ENCODE peak calls at places on chromosomes 6 and 20, in ten cellular contexts. One of them, this sample, is unnamed.

GRCh38 chr6:20542927-20543602 is 8.8 kb downstream of the CDKAL1 start:
- DNase-seq in fibroblast of the aortic adventitia: peak
- DNase-seq in cardiac septum: no peak
- DNase-seq in pancreas: no peak
- DNase-seq in activated CD8-positive, alpha-beta memory T cell treated with anti-CD3 and anti-CD28 coated beads for 1 hour: no peak
- DNase-seq in upper lobe of left lung: no peak
- DNase-seq in stimulated activated naive B cell treated with anti-CD40 and anti-IgM and Interleukin-4, amounts not matched to agents 10 μg/mL and 1 μg/mL and 100 μg/mL, for 72 hours: no peak
- DNase-seq in amniotic epithelial cell: peak
- DNase-seq in cardiac fibroblast: peak
- DNase-seq in stimulated activated CD8-positive, alpha-beta memory T cell treated with anti-CD3 and anti-CD28 coated beads, Interleukin-12 subunit alpha, Interleukin-12 subunit beta, amount 100 ng/mL, for 4 hours: no peak
- DNase-seq in this sample: peak

GRCh38 chr20:32037929-32038328 is 14.1 kb upstream of the HCK start:
- DNase-seq in fibroblast of the aortic adventitia: peak
- DNase-seq in cardiac septum: no peak
- DNase-seq in pancreas: no peak
- DNase-seq in activated CD8-positive, alpha-beta memory T cell treated with anti-CD3 and anti-CD28 coated beads for 1 hour: no peak
- DNase-seq in upper lobe of left lung: no peak
- DNase-seq in stimulated activated naive B cell treated with anti-CD40 and anti-IgM and Interleukin-4, amounts not matched to agents 10 μg/mL and 1 μg/mL and 100 μg/mL, for 72 hours: no peak
- DNase-seq in amniotic epithelial cell: peak
- DNase-seq in cardiac fibroblast: peak
- DNase-seq in stimulated activated CD8-positive, alpha-beta memory T cell treated with anti-CD3 and anti-CD28 coated beads, Interleukin-12 subunit alpha, Interleukin-12 subunit beta, amount 100 ng/mL, for 4 hours: no peak
- DNase-seq in this sample: no peak

GRCh38 chr20:57390604-57391438 is at the start of gene RBM38:
- DNase-seq in fibroblast of the aortic adventitia: peak
- DNase-seq in cardiac septum: peak
- DNase-seq in pancreas: peak
- DNase-seq in activated CD8-positive, alpha-beta memory T cell treated with anti-CD3 and anti-CD28 coated beads for 1 hour: peak
- DNase-seq in upper lobe of left lung: peak
- DNase-seq in stimulated activated naive B cell treated with anti-CD40 and anti-IgM and Interleukin-4, amounts not matched to agents 10 μg/mL and 1 μg/mL and 100 μg/mL, for 72 hours: peak
- DNase-seq in amniotic epithelial cell: peak
- DNase-seq in cardiac fibroblast: peak
- DNase-seq in stimulated activated CD8-positive, alpha-beta memory T cell treated with anti-CD3 and anti-CD28 coated beads, Interleukin-12 subunit alpha, Interleukin-12 subunit beta, amount 100 ng/mL, for 4 hours: peak
- DNase-seq in this sample: peak

GRCh38 chr20:47618479-47618878 is 116.8 kb downstream of the NCOA3 start:
- DNase-seq in fibroblast of the aortic adventitia: no peak
- DNase-seq in cardiac septum: no peak
- DNase-seq in pancreas: no peak
- DNase-seq in activated CD8-positive, alpha-beta memory T cell treated with anti-CD3 and anti-CD28 coated beads for 1 hour: no peak
- DNase-seq in upper lobe of left lung: no peak
- DNase-seq in stimulated activated naive B cell treated with anti-CD40 and anti-IgM and Interleukin-4, amounts not matched to agents 10 μg/mL and 1 μg/mL and 100 μg/mL, for 72 hours: no peak
- DNase-seq in amniotic epithelial cell: no peak
- DNase-seq in cardiac fibroblast: no peak
- DNase-seq in stimulated activated CD8-positive, alpha-beta memory T cell treated with anti-CD3 and anti-CD28 coated beads, Interleukin-12 subunit alpha, Interleukin-12 subunit beta, amount 100 ng/mL, for 4 hours: no peak
- DNase-seq in this sample: no peak

GRCh38 chr6:10412165-10412947 is 2.5 kb downstream of the TFAP2A start:
- DNase-seq in fibroblast of the aortic adventitia: peak
- DNase-seq in cardiac septum: no peak
- DNase-seq in pancreas: no peak
- DNase-seq in activated CD8-positive, alpha-beta memory T cell treated with anti-CD3 and anti-CD28 coated beads for 1 hour: no peak
- DNase-seq in upper lobe of left lung: peak
- DNase-seq in stimulated activated naive B cell treated with anti-CD40 and anti-IgM and Interleukin-4, amounts not matched to agents 10 μg/mL and 1 μg/mL and 100 μg/mL, for 72 hours: no peak
- DNase-seq in amniotic epithelial cell: peak
- DNase-seq in cardiac fibroblast: peak
- DNase-seq in stimulated activated CD8-positive, alpha-beta memory T cell treated with anti-CD3 and anti-CD28 coated beads, Interleukin-12 subunit alpha, Interleukin-12 subunit beta, amount 100 ng/mL, for 4 hours: no peak
- DNase-seq in this sample: peak

GRCh38 chr6:4732691-4733315 is 43.4 kb upstream of the CDYL start:
- DNase-seq in fibroblast of the aortic adventitia: peak
- DNase-seq in cardiac septum: no peak
- DNase-seq in pancreas: no peak
- DNase-seq in activated CD8-positive, alpha-beta memory T cell treated with anti-CD3 and anti-CD28 coated beads for 1 hour: no peak
- DNase-seq in upper lobe of left lung: no peak
- DNase-seq in stimulated activated naive B cell treated with anti-CD40 and anti-IgM and Interleukin-4, amounts not matched to agents 10 μg/mL and 1 μg/mL and 100 μg/mL, for 72 hours: no peak
- DNase-seq in amniotic epithelial cell: peak
- DNase-seq in cardiac fibroblast: peak
- DNase-seq in stimulated activated CD8-positive, alpha-beta memory T cell treated with anti-CD3 and anti-CD28 coated beads, Interleukin-12 subunit alpha, Interleukin-12 subunit beta, amount 100 ng/mL, for 4 hours: no peak
- DNase-seq in this sample: peak

GRCh38 chr6:11227698-11228097 is 4.8 kb downstream of the NEDD9 start:
- DNase-seq in fibroblast of the aortic adventitia: no peak
- DNase-seq in cardiac septum: no peak
- DNase-seq in pancreas: no peak
- DNase-seq in activated CD8-positive, alpha-beta memory T cell treated with anti-CD3 and anti-CD28 coated beads for 1 hour: no peak
- DNase-seq in upper lobe of left lung: no peak
- DNase-seq in stimulated activated naive B cell treated with anti-CD40 and anti-IgM and Interleukin-4, amounts not matched to agents 10 μg/mL and 1 μg/mL and 100 μg/mL, for 72 hours: no peak
- DNase-seq in amniotic epithelial cell: no peak
- DNase-seq in cardiac fibroblast: no peak
- DNase-seq in stimulated activated CD8-positive, alpha-beta memory T cell treated with anti-CD3 and anti-CD28 coated beads, Interleukin-12 subunit alpha, Interleukin-12 subunit beta, amount 100 ng/mL, for 4 hours: no peak
- DNase-seq in this sample: no peak

GRCh38 chr6:91167846-91168245 is 581.0 kb upstream of the MAP3K7 start:
- DNase-seq in fibroblast of the aortic adventitia: no peak
- DNase-seq in cardiac septum: no peak
- DNase-seq in pancreas: no peak
- DNase-seq in activated CD8-positive, alpha-beta memory T cell treated with anti-CD3 and anti-CD28 coated beads for 1 hour: no peak
- DNase-seq in upper lobe of left lung: no peak
- DNase-seq in stimulated activated naive B cell treated with anti-CD40 and anti-IgM and Interleukin-4, amounts not matched to agents 10 μg/mL and 1 μg/mL and 100 μg/mL, for 72 hours: no peak
- DNase-seq in amniotic epithelial cell: no peak
- DNase-seq in cardiac fibroblast: no peak
- DNase-seq in stimulated activated CD8-positive, alpha-beta memory T cell treated with anti-CD3 and anti-CD28 coated beads, Interleukin-12 subunit alpha, Interleukin-12 subunit beta, amount 100 ng/mL, for 4 hours: no peak
- DNase-seq in this sample: no peak

GRCh38 chr20:7976015-7976414 is 35.8 kb upstream of the HAO1 start:
- DNase-seq in fibroblast of the aortic adventitia: no peak
- DNase-seq in cardiac septum: no peak
- DNase-seq in pancreas: no peak
- DNase-seq in activated CD8-positive, alpha-beta memory T cell treated with anti-CD3 and anti-CD28 coated beads for 1 hour: no peak
- DNase-seq in upper lobe of left lung: no peak
- DNase-seq in stimulated activated naive B cell treated with anti-CD40 and anti-IgM and Interleukin-4, amounts not matched to agents 10 μg/mL and 1 μg/mL and 100 μg/mL, for 72 hours: no peak
- DNase-seq in amniotic epithelial cell: no peak
- DNase-seq in cardiac fibroblast: no peak
- DNase-seq in stimulated activated CD8-positive, alpha-beta memory T cell treated with anti-CD3 and anti-CD28 coated beads, Interleukin-12 subunit alpha, Interleukin-12 subunit beta, amount 100 ng/mL, for 4 hours: no peak
- DNase-seq in this sample: no peak

GRCh38 chr6:41071923-41072835 is at the start of gene OARD1:
- DNase-seq in fibroblast of the aortic adventitia: peak
- DNase-seq in cardiac septum: peak
- DNase-seq in pancreas: peak
- DNase-seq in activated CD8-positive, alpha-beta memory T cell treated with anti-CD3 and anti-CD28 coated beads for 1 hour: peak
- DNase-seq in upper lobe of left lung: peak
- DNase-seq in stimulated activated naive B cell treated with anti-CD40 and anti-IgM and Interleukin-4, amounts not matched to agents 10 μg/mL and 1 μg/mL and 100 μg/mL, for 72 hours: peak
- DNase-seq in amniotic epithelial cell: peak
- DNase-seq in cardiac fibroblast: peak
- DNase-seq in stimulated activated CD8-positive, alpha-beta memory T cell treated with anti-CD3 and anti-CD28 coated beads, Interleukin-12 subunit alpha, Interleukin-12 subunit beta, amount 100 ng/mL, for 4 hours: peak
- DNase-seq in this sample: peak

GRCh38 chr6:113291751-113292445 is 565.2 kb upstream of the MARCKS start:
- DNase-seq in fibroblast of the aortic adventitia: peak
- DNase-seq in cardiac septum: no peak
- DNase-seq in pancreas: no peak
- DNase-seq in activated CD8-positive, alpha-beta memory T cell treated with anti-CD3 and anti-CD28 coated beads for 1 hour: no peak
- DNase-seq in upper lobe of left lung: no peak
- DNase-seq in stimulated activated naive B cell treated with anti-CD40 and anti-IgM and Interleukin-4, amounts not matched to agents 10 μg/mL and 1 μg/mL and 100 μg/mL, for 72 hours: no peak
- DNase-seq in amniotic epithelial cell: no peak
- DNase-seq in cardiac fibroblast: peak
- DNase-seq in stimulated activated CD8-positive, alpha-beta memory T cell treated with anti-CD3 and anti-CD28 coated beads, Interleukin-12 subunit alpha, Interleukin-12 subunit beta, amount 100 ng/mL, for 4 hours: no peak
- DNase-seq in this sample: no peak

GRCh38 chr6:26331809-26332226 is 33.2 kb upstream of the BTN3A2 start:
- DNase-seq in fibroblast of the aortic adventitia: no peak
- DNase-seq in cardiac septum: no peak
- DNase-seq in pancreas: no peak
- DNase-seq in activated CD8-positive, alpha-beta memory T cell treated with anti-CD3 and anti-CD28 coated beads for 1 hour: no peak
- DNase-seq in upper lobe of left lung: no peak
- DNase-seq in stimulated activated naive B cell treated with anti-CD40 and anti-IgM and Interleukin-4, amounts not matched to agents 10 μg/mL and 1 μg/mL and 100 μg/mL, for 72 hours: no peak
- DNase-seq in amniotic epithelial cell: no peak
- DNase-seq in cardiac fibroblast: no peak
- DNase-seq in stimulated activated CD8-positive, alpha-beta memory T cell treated with anti-CD3 and anti-CD28 coated beads, Interleukin-12 subunit alpha, Interleukin-12 subunit beta, amount 100 ng/mL, for 4 hours: no peak
- DNase-seq in this sample: no peak

GRCh38 chr20:57711826-57712225 is 2.0 kb upstream of the PMEPA1 start:
- DNase-seq in fibroblast of the aortic adventitia: no peak
- DNase-seq in cardiac septum: no peak
- DNase-seq in pancreas: no peak
- DNase-seq in activated CD8-positive, alpha-beta memory T cell treated with anti-CD3 and anti-CD28 coated beads for 1 hour: no peak
- DNase-seq in upper lobe of left lung: no peak
- DNase-seq in stimulated activated naive B cell treated with anti-CD40 and anti-IgM and Interleukin-4, amounts not matched to agents 10 μg/mL and 1 μg/mL and 100 μg/mL, for 72 hours: no peak
- DNase-seq in amniotic epithelial cell: no peak
- DNase-seq in cardiac fibroblast: no peak
- DNase-seq in stimulated activated CD8-positive, alpha-beta memory T cell treated with anti-CD3 and anti-CD28 coated beads, Interleukin-12 subunit alpha, Interleukin-12 subunit beta, amount 100 ng/mL, for 4 hours: no peak
- DNase-seq in this sample: no peak

GRCh38 chr6:132130530-132131298 is 179.5 kb upstream of the CCN2 start:
- DNase-seq in fibroblast of the aortic adventitia: peak
- DNase-seq in cardiac septum: no peak
- DNase-seq in pancreas: no peak
- DNase-seq in activated CD8-positive, alpha-beta memory T cell treated with anti-CD3 and anti-CD28 coated beads for 1 hour: no peak
- DNase-seq in upper lobe of left lung: no peak
- DNase-seq in stimulated activated naive B cell treated with anti-CD40 and anti-IgM and Interleukin-4, amounts not matched to agents 10 μg/mL and 1 μg/mL and 100 μg/mL, for 72 hours: no peak
- DNase-seq in amniotic epithelial cell: peak
- DNase-seq in cardiac fibroblast: peak
- DNase-seq in stimulated activated CD8-positive, alpha-beta memory T cell treated with anti-CD3 and anti-CD28 coated beads, Interleukin-12 subunit alpha, Interleukin-12 subunit beta, amount 100 ng/mL, for 4 hours: no peak
- DNase-seq in this sample: no peak

GRCh38 chr6:35933844-35934243 is 12.9 kb upstream of the SRPK1 start:
- DNase-seq in fibroblast of the aortic adventitia: no peak
- DNase-seq in cardiac septum: no peak
- DNase-seq in pancreas: no peak
- DNase-seq in activated CD8-positive, alpha-beta memory T cell treated with anti-CD3 and anti-CD28 coated beads for 1 hour: no peak
- DNase-seq in upper lobe of left lung: no peak
- DNase-seq in stimulated activated naive B cell treated with anti-CD40 and anti-IgM and Interleukin-4, amounts not matched to agents 10 μg/mL and 1 μg/mL and 100 μg/mL, for 72 hours: no peak
- DNase-seq in amniotic epithelial cell: no peak
- DNase-seq in cardiac fibroblast: no peak
- DNase-seq in stimulated activated CD8-positive, alpha-beta memory T cell treated with anti-CD3 and anti-CD28 coated beads, Interleukin-12 subunit alpha, Interleukin-12 subunit beta, amount 100 ng/mL, for 4 hours: no peak
- DNase-seq in this sample: no peak

GRCh38 chr6:84093405-84094049 is 60.0 kb downstream of the MRAP2 start:
- DNase-seq in fibroblast of the aortic adventitia: no peak
- DNase-seq in cardiac septum: no peak
- DNase-seq in pancreas: no peak
- DNase-seq in activated CD8-positive, alpha-beta memory T cell treated with anti-CD3 and anti-CD28 coated beads for 1 hour: no peak
- DNase-seq in upper lobe of left lung: no peak
- DNase-seq in stimulated activated naive B cell treated with anti-CD40 and anti-IgM and Interleukin-4, amounts not matched to agents 10 μg/mL and 1 μg/mL and 100 μg/mL, for 72 hours: no peak
- DNase-seq in amniotic epithelial cell: no peak
- DNase-seq in cardiac fibroblast: no peak
- DNase-seq in stimulated activated CD8-positive, alpha-beta memory T cell treated with anti-CD3 and anti-CD28 coated beads, Interleukin-12 subunit alpha, Interleukin-12 subunit beta, amount 100 ng/mL, for 4 hours: no peak
- DNase-seq in this sample: peak

GRCh38 chr6:110951986-110952794 is 6.3 kb upstream of the GTF3C6 start:
- DNase-seq in fibroblast of the aortic adventitia: peak
- DNase-seq in cardiac septum: no peak
- DNase-seq in pancreas: no peak
- DNase-seq in activated CD8-positive, alpha-beta memory T cell treated with anti-CD3 and anti-CD28 coated beads for 1 hour: no peak
- DNase-seq in upper lobe of left lung: no peak
- DNase-seq in stimulated activated naive B cell treated with anti-CD40 and anti-IgM and Interleukin-4, amounts not matched to agents 10 μg/mL and 1 μg/mL and 100 μg/mL, for 72 hours: no peak
- DNase-seq in amniotic epithelial cell: peak
- DNase-seq in cardiac fibroblast: peak
- DNase-seq in stimulated activated CD8-positive, alpha-beta memory T cell treated with anti-CD3 and anti-CD28 coated beads, Interleukin-12 subunit alpha, Interleukin-12 subunit beta, amount 100 ng/mL, for 4 hours: no peak
- DNase-seq in this sample: peak

GRCh38 chr6:36663504-36664446 is 14.7 kb upstream of the CDKN1A start:
- DNase-seq in fibroblast of the aortic adventitia: peak
- DNase-seq in cardiac septum: no peak
- DNase-seq in pancreas: no peak
- DNase-seq in activated CD8-positive, alpha-beta memory T cell treated with anti-CD3 and anti-CD28 coated beads for 1 hour: no peak
- DNase-seq in upper lobe of left lung: no peak
- DNase-seq in stimulated activated naive B cell treated with anti-CD40 and anti-IgM and Interleukin-4, amounts not matched to agents 10 μg/mL and 1 μg/mL and 100 μg/mL, for 72 hours: no peak
- DNase-seq in amniotic epithelial cell: peak
- DNase-seq in cardiac fibroblast: no peak
- DNase-seq in stimulated activated CD8-positive, alpha-beta memory T cell treated with anti-CD3 and anti-CD28 coated beads, Interleukin-12 subunit alpha, Interleukin-12 subunit beta, amount 100 ng/mL, for 4 hours: no peak
- DNase-seq in this sample: no peak

GRCh38 chr6:123458218-123458617 is 178.5 kb downstream of the TRDN start:
- DNase-seq in fibroblast of the aortic adventitia: no peak
- DNase-seq in cardiac septum: no peak
- DNase-seq in pancreas: no peak
- DNase-seq in activated CD8-positive, alpha-beta memory T cell treated with anti-CD3 and anti-CD28 coated beads for 1 hour: no peak
- DNase-seq in upper lobe of left lung: no peak
- DNase-seq in stimulated activated naive B cell treated with anti-CD40 and anti-IgM and Interleukin-4, amounts not matched to agents 10 μg/mL and 1 μg/mL and 100 μg/mL, for 72 hours: no peak
- DNase-seq in amniotic epithelial cell: no peak
- DNase-seq in cardiac fibroblast: no peak
- DNase-seq in stimulated activated CD8-positive, alpha-beta memory T cell treated with anti-CD3 and anti-CD28 coated beads, Interleukin-12 subunit alpha, Interleukin-12 subunit beta, amount 100 ng/mL, for 4 hours: no peak
- DNase-seq in this sample: no peak

GRCh38 chr6:2204272-2204671 is 41.1 kb downstream of the GMDS start:
- DNase-seq in fibroblast of the aortic adventitia: no peak
- DNase-seq in cardiac septum: no peak
- DNase-seq in pancreas: no peak
- DNase-seq in activated CD8-positive, alpha-beta memory T cell treated with anti-CD3 and anti-CD28 coated beads for 1 hour: no peak
- DNase-seq in upper lobe of left lung: no peak
- DNase-seq in stimulated activated naive B cell treated with anti-CD40 and anti-IgM and Interleukin-4, amounts not matched to agents 10 μg/mL and 1 μg/mL and 100 μg/mL, for 72 hours: no peak
- DNase-seq in amniotic epithelial cell: no peak
- DNase-seq in cardiac fibroblast: no peak
- DNase-seq in stimulated activated CD8-positive, alpha-beta memory T cell treated with anti-CD3 and anti-CD28 coated beads, Interleukin-12 subunit alpha, Interleukin-12 subunit beta, amount 100 ng/mL, for 4 hours: no peak
- DNase-seq in this sample: no peak

GRCh38 chr6:12656841-12657435 is 59.6 kb upstream of the PHACTR1 start:
- DNase-seq in fibroblast of the aortic adventitia: no peak
- DNase-seq in cardiac septum: no peak
- DNase-seq in pancreas: no peak
- DNase-seq in activated CD8-positive, alpha-beta memory T cell treated with anti-CD3 and anti-CD28 coated beads for 1 hour: no peak
- DNase-seq in upper lobe of left lung: no peak
- DNase-seq in stimulated activated naive B cell treated with anti-CD40 and anti-IgM and Interleukin-4, amounts not matched to agents 10 μg/mL and 1 μg/mL and 100 μg/mL, for 72 hours: no peak
- DNase-seq in amniotic epithelial cell: no peak
- DNase-seq in cardiac fibroblast: no peak
- DNase-seq in stimulated activated CD8-positive, alpha-beta memory T cell treated with anti-CD3 and anti-CD28 coated beads, Interleukin-12 subunit alpha, Interleukin-12 subunit beta, amount 100 ng/mL, for 4 hours: no peak
- DNase-seq in this sample: no peak

GRCh38 chr6:165766026-165766425 is 103.0 kb upstream of the PDE10A start:
- DNase-seq in fibroblast of the aortic adventitia: no peak
- DNase-seq in cardiac septum: no peak
- DNase-seq in pancreas: no peak
- DNase-seq in activated CD8-positive, alpha-beta memory T cell treated with anti-CD3 and anti-CD28 coated beads for 1 hour: no peak
- DNase-seq in upper lobe of left lung: no peak
- DNase-seq in stimulated activated naive B cell treated with anti-CD40 and anti-IgM and Interleukin-4, amounts not matched to agents 10 μg/mL and 1 μg/mL and 100 μg/mL, for 72 hours: no peak
- DNase-seq in amniotic epithelial cell: no peak
- DNase-seq in cardiac fibroblast: no peak
- DNase-seq in stimulated activated CD8-positive, alpha-beta memory T cell treated with anti-CD3 and anti-CD28 coated beads, Interleukin-12 subunit alpha, Interleukin-12 subunit beta, amount 100 ng/mL, for 4 hours: no peak
- DNase-seq in this sample: no peak

GRCh38 chr20:31485450-31486339 is 10.6 kb downstream of the REM1 start:
- DNase-seq in fibroblast of the aortic adventitia: peak
- DNase-seq in cardiac septum: peak
- DNase-seq in pancreas: peak
- DNase-seq in activated CD8-positive, alpha-beta memory T cell treated with anti-CD3 and anti-CD28 coated beads for 1 hour: no peak
- DNase-seq in upper lobe of left lung: peak
- DNase-seq in stimulated activated naive B cell treated with anti-CD40 and anti-IgM and Interleukin-4, amounts not matched to agents 10 μg/mL and 1 μg/mL and 100 μg/mL, for 72 hours: no peak
- DNase-seq in amniotic epithelial cell: peak
- DNase-seq in cardiac fibroblast: peak
- DNase-seq in stimulated activated CD8-positive, alpha-beta memory T cell treated with anti-CD3 and anti-CD28 coated beads, Interleukin-12 subunit alpha, Interleukin-12 subunit beta, amount 100 ng/mL, for 4 hours: no peak
- DNase-seq in this sample: no peak

GRCh38 chr6:235763-236360 is 56.4 kb upstream of the DUSP22 start:
- DNase-seq in fibroblast of the aortic adventitia: peak
- DNase-seq in cardiac septum: no peak
- DNase-seq in pancreas: no peak
- DNase-seq in activated CD8-positive, alpha-beta memory T cell treated with anti-CD3 and anti-CD28 coated beads for 1 hour: no peak
- DNase-seq in upper lobe of left lung: no peak
- DNase-seq in stimulated activated naive B cell treated with anti-CD40 and anti-IgM and Interleukin-4, amounts not matched to agents 10 μg/mL and 1 μg/mL and 100 μg/mL, for 72 hours: peak
- DNase-seq in amniotic epithelial cell: peak
- DNase-seq in cardiac fibroblast: peak
- DNase-seq in stimulated activated CD8-positive, alpha-beta memory T cell treated with anti-CD3 and anti-CD28 coated beads, Interleukin-12 subunit alpha, Interleukin-12 subunit beta, amount 100 ng/mL, for 4 hours: peak
- DNase-seq in this sample: peak

GRCh38 chr20:2955257-2955950 is 82.1 kb downstream of the PTPRA start:
- DNase-seq in fibroblast of the aortic adventitia: no peak
- DNase-seq in cardiac septum: no peak
- DNase-seq in pancreas: no peak
- DNase-seq in activated CD8-positive, alpha-beta memory T cell treated with anti-CD3 and anti-CD28 coated beads for 1 hour: no peak
- DNase-seq in upper lobe of left lung: no peak
- DNase-seq in stimulated activated naive B cell treated with anti-CD40 and anti-IgM and Interleukin-4, amounts not matched to agents 10 μg/mL and 1 μg/mL and 100 μg/mL, for 72 hours: no peak
- DNase-seq in amniotic epithelial cell: no peak
- DNase-seq in cardiac fibroblast: no peak
- DNase-seq in stimulated activated CD8-positive, alpha-beta memory T cell treated with anti-CD3 and anti-CD28 coated beads, Interleukin-12 subunit alpha, Interleukin-12 subunit beta, amount 100 ng/mL, for 4 hours: no peak
- DNase-seq in this sample: no peak

GRCh38 chr6:114634016-114634415 is 291.2 kb upstream of the HS3ST5 start:
- DNase-seq in fibroblast of the aortic adventitia: no peak
- DNase-seq in cardiac septum: no peak
- DNase-seq in pancreas: no peak
- DNase-seq in activated CD8-positive, alpha-beta memory T cell treated with anti-CD3 and anti-CD28 coated beads for 1 hour: no peak
- DNase-seq in upper lobe of left lung: no peak
- DNase-seq in stimulated activated naive B cell treated with anti-CD40 and anti-IgM and Interleukin-4, amounts not matched to agents 10 μg/mL and 1 μg/mL and 100 μg/mL, for 72 hours: no peak
- DNase-seq in amniotic epithelial cell: no peak
- DNase-seq in cardiac fibroblast: no peak
- DNase-seq in stimulated activated CD8-positive, alpha-beta memory T cell treated with anti-CD3 and anti-CD28 coated beads, Interleukin-12 subunit alpha, Interleukin-12 subunit beta, amount 100 ng/mL, for 4 hours: no peak
- DNase-seq in this sample: no peak

GRCh38 chr20:36856691-36857635 is 19.0 kb upstream of the TLDC2 start:
- DNase-seq in fibroblast of the aortic adventitia: peak
- DNase-seq in cardiac septum: no peak
- DNase-seq in pancreas: no peak
- DNase-seq in activated CD8-positive, alpha-beta memory T cell treated with anti-CD3 and anti-CD28 coated beads for 1 hour: no peak
- DNase-seq in upper lobe of left lung: no peak
- DNase-seq in stimulated activated naive B cell treated with anti-CD40 and anti-IgM and Interleukin-4, amounts not matched to agents 10 μg/mL and 1 μg/mL and 100 μg/mL, for 72 hours: no peak
- DNase-seq in amniotic epithelial cell: peak
- DNase-seq in cardiac fibroblast: peak
- DNase-seq in stimulated activated CD8-positive, alpha-beta memory T cell treated with anti-CD3 and anti-CD28 coated beads, Interleukin-12 subunit alpha, Interleukin-12 subunit beta, amount 100 ng/mL, for 4 hours: no peak
- DNase-seq in this sample: no peak

GRCh38 chr20:62839261-62839660 is 22.4 kb downstream of the TCFL5 start:
- DNase-seq in fibroblast of the aortic adventitia: no peak
- DNase-seq in cardiac septum: no peak
- DNase-seq in pancreas: no peak
- DNase-seq in activated CD8-positive, alpha-beta memory T cell treated with anti-CD3 and anti-CD28 coated beads for 1 hour: no peak
- DNase-seq in upper lobe of left lung: no peak
- DNase-seq in stimulated activated naive B cell treated with anti-CD40 and anti-IgM and Interleukin-4, amounts not matched to agents 10 μg/mL and 1 μg/mL and 100 μg/mL, for 72 hours: no peak
- DNase-seq in amniotic epithelial cell: no peak
- DNase-seq in cardiac fibroblast: no peak
- DNase-seq in stimulated activated CD8-positive, alpha-beta memory T cell treated with anti-CD3 and anti-CD28 coated beads, Interleukin-12 subunit alpha, Interleukin-12 subunit beta, amount 100 ng/mL, for 4 hours: no peak
- DNase-seq in this sample: no peak